ENCODE peak calls at places on chromosomes 1 and 21, in four cellular contexts. One of them, this sample, is unnamed.

GRCh38 chr1:220139966-220140365 is 46.0 kb downstream of the IARS2 start:
- DNase-seq in NCI-H1092 treated with DMSO at 0.1 percent for 48 hours: no peak
- DNase-seq in uterus: no peak
- DNase-seq in T1000: no peak
- DNase-seq in this sample: no peak

GRCh38 chr1:164876717-164877116 is 317.7 kb downstream of the PBX1 start:
- DNase-seq in uterus: no peak
- DNase-seq in T1000: no peak
- DNase-seq in NCI-H1092 treated with DMSO at 0.1 percent for 48 hours: no peak
- DNase-seq in this sample: no peak

GRCh38 chr1:94039514-94039870 is 81.5 kb downstream of the ABCA4 start:
- DNase-seq in NCI-H1092 treated with DMSO at 0.1 percent for 48 hours: peak
- DNase-seq in T1000: no peak
- DNase-seq in uterus: peak
- DNase-seq in this sample: peak

GRCh38 chr1:184424945-184425344 is 38.1 kb downstream of the C1orf21 start:
- DNase-seq in T1000: no peak
- DNase-seq in uterus: no peak
- DNase-seq in NCI-H1092 treated with DMSO at 0.1 percent for 48 hours: no peak
- DNase-seq in this sample: no peak

GRCh38 chr1:108962681-108963051 is 618 bp downstream of the CLCC1 start:
- DNase-seq in NCI-H1092 treated with DMSO at 0.1 percent for 48 hours: no peak
- DNase-seq in uterus: peak
- DNase-seq in T1000: no peak
- DNase-seq in this sample: no peak

GRCh38 chr21:34521561-34521960 is 9.6 kb upstream of the KCNE1 start:
- DNase-seq in T1000: no peak
- DNase-seq in NCI-H1092 treated with DMSO at 0.1 percent for 48 hours: no peak
- DNase-seq in uterus: no peak
- DNase-seq in this sample: no peak

GRCh38 chr1:1432566-1432950 is 2.9 kb upstream of the VWA1 start:
- DNase-seq in uterus: no peak
- DNase-seq in T1000: no peak
- DNase-seq in NCI-H1092 treated with DMSO at 0.1 percent for 48 hours: no peak
- DNase-seq in this sample: peak

GRCh38 chr1:154764773-154765172 is 105.3 kb downstream of the KCNN3 start:
- DNase-seq in NCI-H1092 treated with DMSO at 0.1 percent for 48 hours: no peak
- DNase-seq in T1000: no peak
- DNase-seq in uterus: no peak
- DNase-seq in this sample: no peak

GRCh38 chr1:110084226-110085078 is 14.0 kb upstream of the ALX3 start:
- DNase-seq in uterus: peak
- DNase-seq in NCI-H1092 treated with DMSO at 0.1 percent for 48 hours: no peak
- DNase-seq in T1000: no peak
- DNase-seq in this sample: no peak

GRCh38 chr1:75768021-75768420 is 18.0 kb upstream of the RABGGTB start:
- DNase-seq in T1000: no peak
- DNase-seq in NCI-H1092 treated with DMSO at 0.1 percent for 48 hours: no peak
- DNase-seq in uterus: no peak
- DNase-seq in this sample: no peak

GRCh38 chr1:8120693-8121260 is 94.7 kb upstream of the ERRFI1 start:
- DNase-seq in T1000: no peak
- DNase-seq in NCI-H1092 treated with DMSO at 0.1 percent for 48 hours: no peak
- DNase-seq in uterus: no peak
- DNase-seq in this sample: no peak

GRCh38 chr1:3736708-3737107 is 15.5 kb upstream of the CCDC27 start:
- DNase-seq in T1000: no peak
- DNase-seq in uterus: no peak
- DNase-seq in NCI-H1092 treated with DMSO at 0.1 percent for 48 hours: no peak
- DNase-seq in this sample: no peak

GRCh38 chr1:111989531-111990025 is at the start of gene KCND3:
- DNase-seq in uterus: no peak
- DNase-seq in T1000: no peak
- DNase-seq in NCI-H1092 treated with DMSO at 0.1 percent for 48 hours: no peak
- DNase-seq in this sample: no peak

GRCh38 chr1:246681822-246682221 is 42.4 kb upstream of the SCCPDH start:
- DNase-seq in NCI-H1092 treated with DMSO at 0.1 percent for 48 hours: peak
- DNase-seq in T1000: no peak
- DNase-seq in uterus: no peak
- DNase-seq in this sample: no peak

GRCh38 chr1:60765204-60765603 is 317.2 kb upstream of the NFIA start:
- DNase-seq in NCI-H1092 treated with DMSO at 0.1 percent for 48 hours: peak
- DNase-seq in uterus: no peak
- DNase-seq in T1000: no peak
- DNase-seq in this sample: peak

GRCh38 chr1:200916681-200917080 is 22.0 kb downstream of the INAVA start:
- DNase-seq in T1000: no peak
- DNase-seq in NCI-H1092 treated with DMSO at 0.1 percent for 48 hours: no peak
- DNase-seq in uterus: no peak
- DNase-seq in this sample: no peak

GRCh38 chr1:36450270-36450918 is at the start of gene OSCP1:
- DNase-seq in NCI-H1092 treated with DMSO at 0.1 percent for 48 hours: peak
- DNase-seq in uterus: peak
- DNase-seq in T1000: peak
- DNase-seq in this sample: peak

GRCh38 chr1:168485048-168485447 is 58.7 kb downstream of the XCL2 start:
- DNase-seq in uterus: peak
- DNase-seq in T1000: no peak
- DNase-seq in NCI-H1092 treated with DMSO at 0.1 percent for 48 hours: no peak
- DNase-seq in this sample: no peak

GRCh38 chr1:211517006-211517405 is 25.0 kb upstream of the RD3 start:
- DNase-seq in T1000: no peak
- DNase-seq in uterus: no peak
- DNase-seq in NCI-H1092 treated with DMSO at 0.1 percent for 48 hours: no peak
- DNase-seq in this sample: peak

GRCh38 chr1:89941110-89941770 is 53.7 kb upstream of the ZNF326 start:
- DNase-seq in uterus: no peak
- DNase-seq in T1000: no peak
- DNase-seq in NCI-H1092 treated with DMSO at 0.1 percent for 48 hours: no peak
- DNase-seq in this sample: no peak

GRCh38 chr1:63951076-63951946 is 177.5 kb downstream of the ROR1 start:
- DNase-seq in NCI-H1092 treated with DMSO at 0.1 percent for 48 hours: no peak
- DNase-seq in uterus: no peak
- DNase-seq in T1000: no peak
- DNase-seq in this sample: no peak

GRCh38 chr1:155261401-155261887 is 716 bp downstream of the SCAMP3 start:
- DNase-seq in T1000: no peak
- DNase-seq in NCI-H1092 treated with DMSO at 0.1 percent for 48 hours: no peak
- DNase-seq in uterus: no peak
- DNase-seq in this sample: peak

GRCh38 chr1:212489284-212489859 is 56.7 kb downstream of the NENF start:
- DNase-seq in NCI-H1092 treated with DMSO at 0.1 percent for 48 hours: no peak
- DNase-seq in uterus: no peak
- DNase-seq in T1000: no peak
- DNase-seq in this sample: no peak

GRCh38 chr1:245131026-245131393 is 23.8 kb upstream of the KIF26B start:
- DNase-seq in T1000: no peak
- DNase-seq in NCI-H1092 treated with DMSO at 0.1 percent for 48 hours: no peak
- DNase-seq in uterus: no peak
- DNase-seq in this sample: no peak

GRCh38 chr1:20930427-20930826 is 143.3 kb upstream of the HP1BP3 start:
- DNase-seq in T1000: no peak
- DNase-seq in uterus: no peak
- DNase-seq in NCI-H1092 treated with DMSO at 0.1 percent for 48 hours: no peak
- DNase-seq in this sample: no peak

GRCh38 chr1:223084466-223084865 is 58.6 kb downstream of the TLR5 start:
- DNase-seq in NCI-H1092 treated with DMSO at 0.1 percent for 48 hours: no peak
- DNase-seq in uterus: peak
- DNase-seq in T1000: no peak
- DNase-seq in this sample: no peak

GRCh38 chr1:176843352-176844297 is 320.9 kb downstream of the ASTN1 start:
- DNase-seq in T1000: no peak
- DNase-seq in NCI-H1092 treated with DMSO at 0.1 percent for 48 hours: peak
- DNase-seq in uterus: peak
- DNase-seq in this sample: peak

GRCh38 chr1:196515904-196516303 is 92.3 kb downstream of the KCNT2 start:
- DNase-seq in NCI-H1092 treated with DMSO at 0.1 percent for 48 hours: no peak
- DNase-seq in uterus: no peak
- DNase-seq in T1000: no peak
- DNase-seq in this sample: no peak

GRCh38 chr1:220843481-220844011 is 35.7 kb upstream of the HLX start:
- DNase-seq in NCI-H1092 treated with DMSO at 0.1 percent for 48 hours: no peak
- DNase-seq in uterus: peak
- DNase-seq in T1000: no peak
- DNase-seq in this sample: no peak

GRCh38 chr1:115266729-115267421 is 71.2 kb downstream of the NGF start:
- DNase-seq in uterus: peak
- DNase-seq in T1000: no peak
- DNase-seq in NCI-H1092 treated with DMSO at 0.1 percent for 48 hours: no peak
- DNase-seq in this sample: no peak

GRCh38 chr1:236258114-236258609 is 23.6 kb downstream of the ERO1B start:
- DNase-seq in NCI-H1092 treated with DMSO at 0.1 percent for 48 hours: no peak
- DNase-seq in T1000: no peak
- DNase-seq in uterus: no peak
- DNase-seq in this sample: no peak

GRCh38 chr1:29973406-29973805 is 737.1 kb downstream of the PTPRU start:
- DNase-seq in T1000: no peak
- DNase-seq in uterus: no peak
- DNase-seq in NCI-H1092 treated with DMSO at 0.1 percent for 48 hours: no peak
- DNase-seq in this sample: no peak

GRCh38 chr1:45009956-45010854 is 919 bp downstream of the HECTD3 start:
- DNase-seq in uterus: no peak
- DNase-seq in T1000: no peak
- DNase-seq in NCI-H1092 treated with DMSO at 0.1 percent for 48 hours: no peak
- DNase-seq in this sample: peak

GRCh38 chr1:220906561-220907334 is 27.5 kb downstream of the HLX start:
- DNase-seq in NCI-H1092 treated with DMSO at 0.1 percent for 48 hours: no peak
- DNase-seq in T1000: peak
- DNase-seq in uterus: no peak
- DNase-seq in this sample: no peak

GRCh38 chr1:25661043-25661807 is 44.6 kb downstream of the MAN1C1 start:
- DNase-seq in NCI-H1092 treated with DMSO at 0.1 percent for 48 hours: no peak
- DNase-seq in T1000: no peak
- DNase-seq in uterus: no peak
- DNase-seq in this sample: no peak

GRCh38 chr1:35298464-35298863 is 30.0 kb downstream of the ZMYM4 start:
- DNase-seq in uterus: peak
- DNase-seq in NCI-H1092 treated with DMSO at 0.1 percent for 48 hours: peak
- DNase-seq in T1000: no peak
- DNase-seq in this sample: peak

GRCh38 chr1:8705104-8705503 is 112.3 kb downstream of the RERE start:
- DNase-seq in T1000: no peak
- DNase-seq in NCI-H1092 treated with DMSO at 0.1 percent for 48 hours: peak
- DNase-seq in uterus: no peak
- DNase-seq in this sample: peak

GRCh38 chr1:119565131-119565772 is 58.2 kb downstream of the HSD3B1 start:
- DNase-seq in T1000: no peak
- DNase-seq in NCI-H1092 treated with DMSO at 0.1 percent for 48 hours: no peak
- DNase-seq in uterus: no peak
- DNase-seq in this sample: no peak

GRCh38 chr1:193265716-193266115 is 79.3 kb upstream of the B3GALT2 start:
- DNase-seq in T1000: no peak
- DNase-seq in uterus: no peak
- DNase-seq in NCI-H1092 treated with DMSO at 0.1 percent for 48 hours: no peak
- DNase-seq in this sample: no peak

GRCh38 chr1:193614817-193615216 is 428.4 kb upstream of the B3GALT2 start:
- DNase-seq in uterus: no peak
- DNase-seq in T1000: peak
- DNase-seq in NCI-H1092 treated with DMSO at 0.1 percent for 48 hours: no peak
- DNase-seq in this sample: peak

This sample was measured in NCI-H510A treated with DMSO at 0.1 percent for 48 hours.